ENCODE peak calls at places on chromosomes 2 and 18, in ten cellular contexts. U is left ventricle myocardium inferior; V is heart right ventricle; P is CD4-positive, alpha-beta memory T cell; N is Peyer's patch; Z is fibroblast of lung; D is uterus; K is CD8-positive, alpha-beta T cell; B is effector memory CD4-positive, alpha-beta T cell; A is left lung. T is an unnamed sample.

GRCh38 chr2:110979834-110980612 is 140.7 kb upstream of the BCL2L11 start:
- DNase-seq in N (no peak), U (no peak), A (no peak), B (no peak), Z (no peak), P (no peak), V (no peak), D (no peak), K (no peak), T (no peak)

GRCh38 chr2:52703004-52703403 is 1064.6 kb upstream of the CHAC2 start:
- DNase-seq in D (no peak), K (no peak), Z (no peak), P (no peak), N (no peak), B (no peak), A (no peak), V (no peak), U (no peak), T (no peak)

GRCh38 chr2:152408260-152408659 is 73.3 kb downstream of the FMNL2 start:
- DNase-seq in D (no peak), P (no peak), N (no peak), V (no peak), Z (no peak), U (no peak), B (no peak), K (no peak), A (no peak), T (no peak)

GRCh38 chr18:37502036-37502435 is 63.6 kb downstream of the CELF4 start:
- DNase-seq in K (no peak), P (no peak), D (peak; percentile 43), B (no peak), N (no peak), V (no peak), A (no peak), U (no peak), Z (no peak), T (no peak)

GRCh38 chr2:134602666-134603065 is 116.1 kb downstream of the TMEM163 start:
- DNase-seq in D (no peak), K (no peak), B (no peak), N (no peak), P (no peak), Z (no peak), V (no peak), U (no peak), A (no peak), T (no peak)

GRCh38 chr2:221429741-221430491 is 142.2 kb downstream of the EPHA4 start:
- DNase-seq in K (no peak), V (peak; percentile 23), D (peak; percentile 22), U (peak; percentile 36), P (no peak), N (no peak), B (no peak), Z (peak; percentile 85), A (no peak), T (peak; percentile 43)

GRCh38 chr2:46416739-46417403 is 62.5 kb upstream of the TMEM247 start:
- DNase-seq in V (no peak), N (no peak), Z (no peak), A (no peak), P (no peak), U (no peak), D (no peak), K (no peak), B (no peak), T (no peak)

GRCh38 chr2:237743561-237744269 is 54.9 kb upstream of the RBM44 start:
- DNase-seq in U (no peak), D (no peak), P (no peak), B (no peak), Z (peak; percentile 29), N (no peak), V (no peak), K (no peak), A (no peak), T (no peak)

GRCh38 chr2:123179526-123179925 is 845.6 kb upstream of the CNTNAP5 start:
- DNase-seq in B (no peak), U (no peak), P (no peak), D (no peak), Z (no peak), K (no peak), N (no peak), A (no peak), V (no peak), T (no peak)

GRCh38 chr2:50448556-50448955 is 583.4 kb downstream of the NRXN1 start:
- DNase-seq in B (no peak), N (no peak), V (no peak), P (no peak), K (no peak), U (no peak), Z (no peak), A (no peak), D (no peak), T (no peak)

GRCh38 chr2:200578778-200579177 is 7.0 kb upstream of the AOX1 start:
- DNase-seq in Z (peak; percentile 13), V (no peak), N (no peak), K (no peak), B (no peak), A (no peak), D (no peak), P (no peak), U (no peak), T (no peak)

GRCh38 chr2:190904644-190905043 is 24.0 kb downstream of the GLS start:
- DNase-seq in B (no peak), U (no peak), P (no peak), Z (peak; percentile 82), V (no peak), N (no peak), A (no peak), D (no peak), K (no peak), T (no peak)
- H3K4me1 ChIP-seq in B (no peaks in the 10 kb centered on the region), U (no peaks in the 10 kb centered on the region), P (no peaks in the 10 kb centered on the region), Z (no peaks in the 10 kb centered on the region), V (no peaks in the 10 kb centered on the region), N (no peaks in the 10 kb centered on the region), A (no peaks in the 10 kb centered on the region), D (no peaks in the 10 kb centered on the region), K (no peaks in the 10 kb centered on the region), T (peaks cover 11% of the 10 kb centered on the region)

GRCh38 chr2:234414591-234414990 is 82.3 kb downstream of the ARL4C start:
- DNase-seq in V (no peak), A (no peak), U (no peak), Z (no peak), D (no peak), K (no peak), N (no peak), B (no peak), P (no peak), T (peak; percentile 38)
- H3K4me3 ChIP-seq in V (no peak overlapping the region), A (no peak overlapping the region), U (no peak overlapping the region), Z (no peak overlapping the region), D (no peak overlapping the region), K (no peak overlapping the region), N (no peak overlapping the region), B (no peak overlapping the region), P (no peak overlapping the region), T (no peak overlapping the region)

GRCh38 chr2:74488643-74489481 is 6.0 kb downstream of the TTC31 start:
- DNase-seq in P (no peak), A (no peak), V (no peak), D (no peak), K (no peak), Z (no peak), U (no peak), B (no peak), N (no peak), T (no peak)

GRCh38 chr2:74486141-74486540 is 3.3 kb downstream of the TTC31 start:
- DNase-seq in Z (no peak), K (no peak), D (no peak), N (no peak), B (no peak), U (no peak), P (no peak), A (no peak), V (no peak), T (no peak)

GRCh38 chr2:74481432-74481831 is 1.4 kb downstream of the CCDC142 start:
- DNase-seq in D (no peak), Z (peak; percentile 11), U (no peak), P (no peak), B (no peak), V (no peak), A (no peak), K (no peak), N (no peak), T (no peak)

GRCh38 chr2:74481961-74482800 is 617 bp downstream of the CCDC142 start:
- DNase-seq in N (no peak), P (no peak), K (no peak), B (peak; percentile 41), D (no peak), Z (peak; percentile 36), A (peak; percentile 70), U (no peak), V (peak; percentile 69), T (no peak)

GRCh38 chr2:74482801-74483674 is at the start of the genes CCDC142 and TTC31:
- DNase-seq in U (peak; percentile 95), A (peak; percentile 96), N (peak; percentile 97), P (peak; percentile 96), Z (peak; percentile 93), V (peak; percentile 94), D (peak; percentile 95), B (peak; percentile 89), K (peak; percentile 94), T (peak; percentile 97)
- H3K4me1 ChIP-seq in U (peaks cover 44% of the 10 kb centered on the region), A (peaks cover 44% of the 10 kb centered on the region), N (no peaks in the 10 kb centered on the region), P (peaks cover 28% of the 10 kb centered on the region), Z (peaks cover 11% of the 10 kb centered on the region), V (peaks cover 35% of the 10 kb centered on the region), D (no peaks in the 10 kb centered on the region), B (peaks cover 21% of the 10 kb centered on the region), K (peaks cover 25% of the 10 kb centered on the region), T (peaks cover 49% of the 10 kb centered on the region)

DNA sequence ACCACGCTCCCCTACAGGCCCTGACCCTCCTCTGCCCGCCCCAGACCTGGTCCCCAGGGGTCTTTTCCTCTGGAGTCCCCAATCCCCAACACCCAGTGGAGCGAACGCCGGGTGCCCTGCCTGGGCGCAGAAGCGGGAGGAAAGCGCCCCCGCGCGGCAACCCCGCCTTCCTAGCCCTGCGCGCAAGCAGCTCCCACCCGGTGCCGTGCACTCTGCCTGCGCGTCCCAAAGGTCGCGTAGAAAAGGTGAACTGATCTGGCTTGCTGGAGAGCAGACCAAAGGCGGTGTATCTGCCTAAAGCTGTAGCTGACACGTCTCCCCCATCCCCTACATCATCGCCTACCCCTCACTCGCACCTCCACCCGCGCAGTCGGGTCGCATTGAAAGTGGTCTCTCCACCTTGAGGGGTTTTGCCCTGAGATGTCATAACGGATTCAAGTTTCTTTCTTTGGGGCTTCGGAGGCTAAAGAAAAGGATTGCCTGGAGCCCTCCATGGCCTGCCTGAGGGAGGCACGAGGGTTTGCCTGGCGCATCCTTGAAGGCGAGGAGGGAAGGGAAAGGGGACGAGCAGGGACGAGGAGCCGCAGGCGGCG is 5.7 kb downstream of the GAD1 start:
- DNase-seq in U (no peak), V (peak; percentile 28), Z (no peak), N (no peak), B (no peak), P (no peak), A (no peak), K (no peak), D (no peak), T (no peak)
- H3K4me3 ChIP-seq in U (peak overlapping the region; percentile 64), V (no peak overlapping the region), Z (no peak overlapping the region), N (no peak overlapping the region), B (peak overlapping the region; percentile 47), P (peak overlapping the region; percentile 51), A (no peak overlapping the region), K (peak overlapping the region; percentile 53), D (no peak overlapping the region), T (peak overlapping the region; percentile 37)

GRCh38 chr2:38660282-38660681 is 5.6 kb upstream of the GALM start:
- DNase-seq in D (no peak), P (no peak), U (no peak), B (no peak), V (no peak), K (no peak), A (no peak), Z (no peak), N (no peak), T (no peak)
- H3K4me1 ChIP-seq in D (no peaks in the 10 kb centered on the region), P (peaks cover 42% of the 10 kb centered on the region), U (no peaks in the 10 kb centered on the region), B (peaks cover 3% of the 10 kb centered on the region), V (peaks cover 23% of the 10 kb centered on the region), K (no peaks in the 10 kb centered on the region), A (peaks cover 26% of the 10 kb centered on the region), Z (no peaks in the 10 kb centered on the region), N (no peaks in the 10 kb centered on the region), T (peaks cover 1% of the 10 kb centered on the region)